ENCODE peak calls at places on chromosomes 5 and 9, in five cellular contexts. One of them, this sample, is unnamed.

GRCh38 chr5:89342106-89342876 is 459.3 kb upstream of the MEF2C start:
- DNase-seq in CD4-positive, alpha-beta memory T cell: no peak
- DNase-seq in mammary epithelial cell: peak
- DNase-seq in A549: no peak
- DNase-seq in coronary artery: no peak
- DNase-seq in this sample: no peak

GRCh38 chr5:170097934-170098333 is 7.8 kb upstream of the FOXI1 start:
- DNase-seq in CD4-positive, alpha-beta memory T cell: no peak
- DNase-seq in mammary epithelial cell: no peak
- DNase-seq in A549: no peak
- DNase-seq in coronary artery: no peak
- DNase-seq in this sample: no peak

GRCh38 chr5:34475249-34475966 is 180.7 kb upstream of the RAI14 start:
- DNase-seq in CD4-positive, alpha-beta memory T cell: no peak
- DNase-seq in mammary epithelial cell: no peak
- DNase-seq in A549: no peak
- DNase-seq in coronary artery: no peak
- DNase-seq in this sample: no peak

GRCh38 chr5:28451478-28451877 is 1413.1 kb upstream of the CDH9 start:
- DNase-seq in CD4-positive, alpha-beta memory T cell: no peak
- DNase-seq in mammary epithelial cell: no peak
- DNase-seq in A549: no peak
- DNase-seq in coronary artery: no peak
- DNase-seq in this sample: no peak

GRCh38 chr5:79795764-79796398 is 106.2 kb downstream of the CMYA5 start:
- DNase-seq in CD4-positive, alpha-beta memory T cell: no peak
- DNase-seq in mammary epithelial cell: peak
- DNase-seq in A549: no peak
- DNase-seq in coronary artery: no peak
- DNase-seq in this sample: no peak

GRCh38 chr5:121025671-121026070 is 561.6 kb downstream of the PRR16 start:
- DNase-seq in CD4-positive, alpha-beta memory T cell: no peak
- DNase-seq in mammary epithelial cell: no peak
- DNase-seq in A549: no peak
- DNase-seq in coronary artery: no peak
- DNase-seq in this sample: no peak

GRCh38 chr5:154519375-154519774 is 41.3 kb upstream of the HAND1 start:
- DNase-seq in CD4-positive, alpha-beta memory T cell: no peak
- DNase-seq in mammary epithelial cell: peak
- DNase-seq in A549: peak
- DNase-seq in coronary artery: no peak
- DNase-seq in this sample: peak

GRCh38 chr5:103973669-103974068 is 411.1 kb upstream of the NUDT12 start:
- DNase-seq in CD4-positive, alpha-beta memory T cell: no peak
- DNase-seq in mammary epithelial cell: no peak
- DNase-seq in A549: peak
- DNase-seq in coronary artery: no peak
- DNase-seq in this sample: no peak

GRCh38 chr9:104304925-104305324 is 199.1 kb upstream of the OR13F1 start:
- DNase-seq in CD4-positive, alpha-beta memory T cell: no peak
- DNase-seq in mammary epithelial cell: no peak
- DNase-seq in A549: no peak
- DNase-seq in coronary artery: no peak
- DNase-seq in this sample: no peak

GRCh38 chr5:181170237-181170830 is 22.9 kb downstream of the OR2V2 start:
- DNase-seq in CD4-positive, alpha-beta memory T cell: no peak
- DNase-seq in mammary epithelial cell: no peak
- DNase-seq in A549: no peak
- DNase-seq in coronary artery: no peak
- DNase-seq in this sample: no peak

GRCh38 chr5:18394154-18394804 is 760.0 kb downstream of the TAF11L14 start:
- DNase-seq in CD4-positive, alpha-beta memory T cell: peak
- DNase-seq in mammary epithelial cell: peak
- DNase-seq in A549: peak
- DNase-seq in coronary artery: no peak
- DNase-seq in this sample: peak

GRCh38 chr5:87020099-87020934 is 247.4 kb upstream of the RASA1 start:
- DNase-seq in CD4-positive, alpha-beta memory T cell: peak
- DNase-seq in mammary epithelial cell: peak
- DNase-seq in A549: no peak
- DNase-seq in coronary artery: no peak
- DNase-seq in this sample: no peak

GRCh38 chr5:150559088-150559487 is 51.2 kb downstream of the NDST1 start:
- DNase-seq in CD4-positive, alpha-beta memory T cell: no peak
- DNase-seq in mammary epithelial cell: no peak
- DNase-seq in A549: no peak
- DNase-seq in coronary artery: no peak
- DNase-seq in this sample: no peak

GRCh38 chr5:143134269-143134668 is 269.2 kb downstream of the NR3C1 start:
- DNase-seq in CD4-positive, alpha-beta memory T cell: no peak
- DNase-seq in mammary epithelial cell: peak
- DNase-seq in A549: no peak
- DNase-seq in coronary artery: no peak
- DNase-seq in this sample: no peak

GRCh38 chr9:135582541-135582940 is 21.0 kb downstream of the PAEP start:
- DNase-seq in CD4-positive, alpha-beta memory T cell: no peak
- DNase-seq in mammary epithelial cell: no peak
- DNase-seq in A549: no peak
- DNase-seq in coronary artery: no peak
- DNase-seq in this sample: no peak

GRCh38 chr5:38373733-38374132 is 115.4 kb downstream of the EGFLAM start:
- DNase-seq in CD4-positive, alpha-beta memory T cell: no peak
- DNase-seq in mammary epithelial cell: no peak
- DNase-seq in A549: no peak
- DNase-seq in coronary artery: no peak
- DNase-seq in this sample: no peak

GRCh38 chr5:147912015-147912414 is 5.7 kb upstream of the C5orf46 start:
- DNase-seq in CD4-positive, alpha-beta memory T cell: no peak
- DNase-seq in mammary epithelial cell: no peak
- DNase-seq in A549: no peak
- DNase-seq in coronary artery: no peak
- DNase-seq in this sample: no peak

GRCh38 chr5:80871541-80871961 is 88.6 kb upstream of the RASGRF2 start:
- DNase-seq in CD4-positive, alpha-beta memory T cell: no peak
- DNase-seq in mammary epithelial cell: peak
- DNase-seq in A549: peak
- DNase-seq in coronary artery: no peak
- DNase-seq in this sample: no peak

DNA sequence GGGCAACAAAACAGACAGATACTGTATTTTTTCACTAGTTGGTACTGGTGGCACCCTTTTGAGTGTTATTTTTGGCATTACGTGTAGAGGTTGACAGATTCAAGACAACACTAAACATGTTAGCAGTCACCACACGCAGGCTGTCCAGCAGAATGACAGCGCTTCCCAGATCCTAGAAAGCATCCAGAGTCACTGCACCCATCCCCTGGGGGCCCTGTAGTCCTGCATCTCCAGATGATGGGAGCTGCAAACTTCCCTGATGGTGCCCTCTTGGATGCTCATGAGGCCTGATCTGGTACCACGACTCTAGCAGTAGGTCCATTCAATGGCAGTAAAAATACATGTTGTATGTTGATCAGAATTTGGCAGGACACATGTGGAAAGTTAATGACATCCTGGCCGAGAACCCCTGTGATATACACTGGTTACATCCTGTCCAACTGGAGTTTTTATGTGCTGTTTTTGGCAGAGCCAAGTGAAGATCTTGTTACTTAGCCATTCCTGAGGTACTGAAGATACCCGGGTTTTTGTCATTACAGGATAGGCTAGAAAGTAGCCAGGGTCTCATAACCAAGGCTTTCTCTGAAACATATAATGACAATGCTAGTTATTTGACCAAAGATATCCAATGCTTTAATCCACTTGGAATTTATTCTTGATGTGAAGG is 1.6 kb upstream of the ABL1 start:
- DNase-seq in CD4-positive, alpha-beta memory T cell: no peak
- DNase-seq in mammary epithelial cell: no peak
- DNase-seq in A549: no peak
- DNase-seq in coronary artery: no peak
- DNase-seq in this sample: no peak
- H3K27ac ChIP-seq in CD4-positive, alpha-beta memory T cell: no peak
- H3K27ac ChIP-seq in mammary epithelial cell: no peak
- H3K27ac ChIP-seq in A549: no peak
- H3K27ac ChIP-seq in coronary artery: peak
- H3K27ac ChIP-seq in this sample: peak

DNA sequence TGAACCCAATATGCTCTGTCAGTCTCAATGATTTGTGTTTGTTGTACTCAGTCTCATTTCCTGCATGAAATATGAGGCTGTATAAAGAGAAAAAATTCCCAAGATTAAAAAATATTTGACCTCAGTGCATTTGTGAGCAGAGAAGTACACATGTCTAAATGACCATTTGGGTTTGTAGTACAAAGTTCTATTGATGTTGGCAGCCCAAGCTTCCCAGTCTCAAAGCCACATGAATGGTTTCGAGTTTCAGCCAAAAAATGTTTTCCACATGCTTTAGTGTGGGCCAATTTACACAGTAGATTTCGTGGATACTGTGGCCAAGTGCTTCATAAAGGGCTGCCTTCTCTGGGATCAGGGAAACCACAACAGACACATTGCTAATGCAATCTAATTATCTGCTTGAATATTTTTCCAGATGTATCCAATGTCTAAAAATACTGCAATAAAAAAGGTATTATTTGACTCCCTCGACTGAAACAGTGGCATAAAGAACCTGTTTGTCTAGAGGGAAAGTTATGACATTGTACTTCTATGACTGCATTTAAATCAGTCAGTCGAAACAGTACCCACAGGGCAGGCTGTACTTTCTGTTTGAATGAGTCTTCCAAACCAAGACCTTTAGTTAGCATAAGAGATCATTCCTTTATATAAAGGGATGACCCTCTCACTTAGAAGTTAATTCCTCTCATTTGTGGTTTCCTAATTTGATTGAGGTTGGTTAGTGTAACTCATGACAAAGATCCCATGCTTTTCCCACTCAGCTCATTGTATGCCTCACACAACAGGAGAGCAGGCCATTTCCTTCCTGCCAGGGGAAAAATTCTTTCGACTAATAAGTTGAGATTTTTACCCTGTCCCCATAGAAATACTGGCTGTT is 500.4 kb downstream of the SPATA31D1 start:
- DNase-seq in CD4-positive, alpha-beta memory T cell: no peak
- DNase-seq in mammary epithelial cell: peak
- DNase-seq in A549: no peak
- DNase-seq in coronary artery: no peak
- DNase-seq in this sample: peak
- H3K27ac ChIP-seq in CD4-positive, alpha-beta memory T cell: no peak
- H3K27ac ChIP-seq in mammary epithelial cell: peak
- H3K27ac ChIP-seq in A549: no peak
- H3K27ac ChIP-seq in coronary artery: peak
- H3K27ac ChIP-seq in this sample: peak

GRCh38 chr9:21415492-21416267 is 6.8 kb downstream of the IFNA8 start:
- DNase-seq in CD4-positive, alpha-beta memory T cell: no peak
- DNase-seq in mammary epithelial cell: peak
- DNase-seq in A549: peak
- DNase-seq in coronary artery: no peak
- DNase-seq in this sample: no peak

GRCh38 chr9:21408817-21409216 is at the start of gene IFNA8:
- DNase-seq in CD4-positive, alpha-beta memory T cell: no peak
- DNase-seq in mammary epithelial cell: no peak
- DNase-seq in A549: no peak
- DNase-seq in coronary artery: no peak
- DNase-seq in this sample: no peak

GRCh38 chr9:21413089-21414023 is 4.4 kb downstream of the IFNA8 start:
- DNase-seq in CD4-positive, alpha-beta memory T cell: no peak
- DNase-seq in mammary epithelial cell: no peak
- DNase-seq in A549: no peak
- DNase-seq in coronary artery: no peak
- DNase-seq in this sample: no peak

GRCh38 chr9:21414220-21414940 is 5.5 kb downstream of the IFNA8 start:
- DNase-seq in CD4-positive, alpha-beta memory T cell: no peak
- DNase-seq in mammary epithelial cell: no peak
- DNase-seq in A549: no peak
- DNase-seq in coronary artery: no peak
- DNase-seq in this sample: no peak

DNA sequence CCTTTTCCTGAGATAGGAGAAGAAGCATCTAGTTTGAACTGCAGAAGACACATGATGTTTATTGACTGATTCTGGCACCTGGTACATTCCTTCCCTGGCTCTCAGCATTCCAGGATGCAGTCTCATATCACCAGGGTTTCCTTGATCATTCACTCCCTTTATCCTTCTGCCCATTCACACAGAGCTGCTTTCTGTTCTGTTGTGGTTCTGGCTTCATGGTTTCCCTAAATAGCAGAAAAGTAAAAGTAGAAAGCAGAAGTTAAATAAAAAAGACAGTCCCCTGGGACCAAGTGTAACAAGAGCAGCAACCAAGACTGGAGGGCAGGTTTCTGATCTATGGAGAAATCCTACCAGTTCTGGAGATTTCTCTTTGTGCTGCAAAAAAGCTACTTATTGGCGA is 3.2 kb downstream of the IFNA8 start:
- DNase-seq in CD4-positive, alpha-beta memory T cell: no peak
- DNase-seq in mammary epithelial cell: no peak
- DNase-seq in A549: no peak
- DNase-seq in coronary artery: no peak
- DNase-seq in this sample: no peak
- H3K27ac ChIP-seq in CD4-positive, alpha-beta memory T cell: no peak
- H3K27ac ChIP-seq in mammary epithelial cell: no peak
- H3K27ac ChIP-seq in A549: no peak
- H3K27ac ChIP-seq in coronary artery: no peak
- H3K27ac ChIP-seq in this sample: no peak

GRCh38 chr5:149450199-149450598 is 71.1 kb upstream of the IL17B start:
- DNase-seq in CD4-positive, alpha-beta memory T cell: no peak
- DNase-seq in mammary epithelial cell: no peak
- DNase-seq in A549: no peak
- DNase-seq in coronary artery: no peak
- DNase-seq in this sample: no peak
- H3K27ac ChIP-seq in CD4-positive, alpha-beta memory T cell: no peak
- H3K27ac ChIP-seq in mammary epithelial cell: no peak
- H3K27ac ChIP-seq in A549: no peak
- H3K27ac ChIP-seq in coronary artery: peak
- H3K27ac ChIP-seq in this sample: no peak

GRCh38 chr9:21690561-21690960 is 111.9 kb upstream of the MTAP start:
- DNase-seq in CD4-positive, alpha-beta memory T cell: no peak
- DNase-seq in mammary epithelial cell: no peak
- DNase-seq in A549: no peak
- DNase-seq in coronary artery: no peak
- DNase-seq in this sample: no peak
- H3K27ac ChIP-seq in CD4-positive, alpha-beta memory T cell: no peak
- H3K27ac ChIP-seq in mammary epithelial cell: no peak
- H3K27ac ChIP-seq in A549: peak
- H3K27ac ChIP-seq in coronary artery: no peak
- H3K27ac ChIP-seq in this sample: peak